ENCODE peak calls at places on chromosomes 12 and 14, in five cellular contexts. One of them, this sample, is unnamed. For H3K4me1, the result is how much of the 10 kb centered on the place peaks cover.

GRCh38 chr12:57528176-57528575 is 5.6 kb downstream of the MBD6 start:
- DNase-seq in mammary epithelial cell: no peak
- DNase-seq in GM12878: no peak
- DNase-seq in GM23248: no peak
- DNase-seq in neural progenitor cell: no peak
- DNase-seq in this sample: no peak

GRCh38 chr12:27844427-27845090 is 64.5 kb upstream of the MANSC4 start:
- DNase-seq in GM12878: no peak
- DNase-seq in neural progenitor cell: no peak
- DNase-seq in mammary epithelial cell: peak
- DNase-seq in GM23248: no peak
- DNase-seq in this sample: no peak

GRCh38 chr12:5548152-5548933 is 116.4 kb downstream of the NTF3 start:
- DNase-seq in GM23248: no peak
- DNase-seq in GM12878: no peak
- DNase-seq in neural progenitor cell: no peak
- DNase-seq in mammary epithelial cell: no peak
- DNase-seq in this sample: no peak

GRCh38 chr12:42482820-42483533 is 106.6 kb downstream of the PRICKLE1 start:
- DNase-seq in mammary epithelial cell: peak
- DNase-seq in GM12878: no peak
- DNase-seq in neural progenitor cell: peak
- DNase-seq in GM23248: peak
- DNase-seq in this sample: peak

GRCh38 chr14:80996049-80996901 is 40.9 kb downstream of the TSHR start:
- DNase-seq in GM23248: peak
- DNase-seq in GM12878: no peak
- DNase-seq in neural progenitor cell: peak
- DNase-seq in mammary epithelial cell: peak
- DNase-seq in this sample: peak

GRCh38 chr12:94386422-94386821 is 73.2 kb downstream of the CEP83 start:
- DNase-seq in GM12878: no peak
- DNase-seq in mammary epithelial cell: no peak
- DNase-seq in GM23248: no peak
- DNase-seq in neural progenitor cell: no peak
- DNase-seq in this sample: no peak

GRCh38 chr14:56059054-56059453 is 59.2 kb upstream of the PELI2 start:
- DNase-seq in mammary epithelial cell: no peak
- DNase-seq in GM12878: no peak
- DNase-seq in neural progenitor cell: no peak
- DNase-seq in GM23248: no peak
- DNase-seq in this sample: no peak

GRCh38 chr12:75909714-75910451 is 121.7 kb downstream of the PHLDA1 start:
- DNase-seq in mammary epithelial cell: no peak
- DNase-seq in neural progenitor cell: no peak
- DNase-seq in GM12878: no peak
- DNase-seq in GM23248: no peak
- DNase-seq in this sample: no peak

GRCh38 chr14:61132894-61133293 is 148.2 kb downstream of the TMEM30B start:
- DNase-seq in GM12878: no peak
- DNase-seq in GM23248: no peak
- DNase-seq in mammary epithelial cell: no peak
- DNase-seq in neural progenitor cell: no peak
- DNase-seq in this sample: no peak

GRCh38 chr12:4346931-4347330 is 25.9 kb downstream of the TIGAR start:
- DNase-seq in neural progenitor cell: no peak
- DNase-seq in GM12878: no peak
- DNase-seq in GM23248: no peak
- DNase-seq in mammary epithelial cell: no peak
- DNase-seq in this sample: no peak

GRCh38 chr14:52802597-52802996 is 11.2 kb upstream of the GNPNAT1 start:
- DNase-seq in GM23248: peak
- DNase-seq in mammary epithelial cell: peak
- DNase-seq in GM12878: no peak
- DNase-seq in neural progenitor cell: no peak
- DNase-seq in this sample: no peak

GRCh38 chr14:29927596-29928341 is at the start of gene PRKD1:
- DNase-seq in neural progenitor cell: peak
- DNase-seq in mammary epithelial cell: peak
- DNase-seq in GM23248: peak
- DNase-seq in GM12878: no peak
- DNase-seq in this sample: peak

GRCh38 chr12:123150804-123151678 is at the start of gene PITPNM2:
- DNase-seq in GM12878: no peak
- DNase-seq in mammary epithelial cell: peak
- DNase-seq in neural progenitor cell: peak
- DNase-seq in GM23248: peak
- DNase-seq in this sample: peak

GRCh38 chr14:35414365-35414764 is 9.8 kb upstream of the NFKBIA start:
- DNase-seq in neural progenitor cell: no peak
- DNase-seq in GM12878: no peak
- DNase-seq in mammary epithelial cell: no peak
- DNase-seq in GM23248: peak
- DNase-seq in this sample: no peak

GRCh38 chr12:65643595-65644386 is 180.5 kb upstream of the HMGA2 start:
- DNase-seq in GM12878: no peak
- DNase-seq in neural progenitor cell: no peak
- DNase-seq in mammary epithelial cell: peak
- DNase-seq in GM23248: peak
- DNase-seq in this sample: no peak

GRCh38 chr12:125124320-125124966 is 59.2 kb downstream of the AACS start:
- DNase-seq in GM23248: no peak
- DNase-seq in GM12878: no peak
- DNase-seq in neural progenitor cell: no peak
- DNase-seq in mammary epithelial cell: peak
- DNase-seq in this sample: no peak

GRCh38 chr12:109098142-109098652 is 800 bp downstream of the UNG start:
- DNase-seq in GM23248: peak
- DNase-seq in GM12878: no peak
- DNase-seq in neural progenitor cell: no peak
- DNase-seq in mammary epithelial cell: no peak
- DNase-seq in this sample: peak

GRCh38 chr12:84512751-84513150 is 399.8 kb downstream of the SLC6A15 start:
- DNase-seq in neural progenitor cell: no peak
- DNase-seq in mammary epithelial cell: no peak
- DNase-seq in GM12878: no peak
- DNase-seq in GM23248: peak
- DNase-seq in this sample: no peak

GRCh38 chr14:87049886-87050820 is 942.8 kb downstream of the GALC start:
- DNase-seq in mammary epithelial cell: peak
- DNase-seq in neural progenitor cell: peak
- DNase-seq in GM12878: no peak
- DNase-seq in GM23248: peak
- DNase-seq in this sample: peak

GRCh38 chr12:123995023-123995422 is 22.0 kb downstream of the ZNF664 start:
- DNase-seq in GM12878: no peak
- DNase-seq in GM23248: peak
- DNase-seq in neural progenitor cell: no peak
- DNase-seq in mammary epithelial cell: peak
- DNase-seq in this sample: no peak

GRCh38 chr12:107730942-107731341 is 30.0 kb downstream of the PRDM4 start:
- DNase-seq in neural progenitor cell: no peak
- DNase-seq in GM12878: no peak
- DNase-seq in GM23248: no peak
- DNase-seq in mammary epithelial cell: no peak
- DNase-seq in this sample: no peak

GRCh38 chr14:65095633-65096205 is 6.6 kb downstream of the MAX start:
- DNase-seq in GM12878: no peak
- DNase-seq in mammary epithelial cell: no peak
- DNase-seq in neural progenitor cell: no peak
- DNase-seq in GM23248: peak
- DNase-seq in this sample: no peak
- H3K4me1 ChIP-seq in GM12878: under half
- H3K4me1 ChIP-seq in mammary epithelial cell: under half
- H3K4me1 ChIP-seq in neural progenitor cell: under half
- H3K4me1 ChIP-seq in GM23248: under half
- H3K4me1 ChIP-seq in this sample: under half

DNA sequence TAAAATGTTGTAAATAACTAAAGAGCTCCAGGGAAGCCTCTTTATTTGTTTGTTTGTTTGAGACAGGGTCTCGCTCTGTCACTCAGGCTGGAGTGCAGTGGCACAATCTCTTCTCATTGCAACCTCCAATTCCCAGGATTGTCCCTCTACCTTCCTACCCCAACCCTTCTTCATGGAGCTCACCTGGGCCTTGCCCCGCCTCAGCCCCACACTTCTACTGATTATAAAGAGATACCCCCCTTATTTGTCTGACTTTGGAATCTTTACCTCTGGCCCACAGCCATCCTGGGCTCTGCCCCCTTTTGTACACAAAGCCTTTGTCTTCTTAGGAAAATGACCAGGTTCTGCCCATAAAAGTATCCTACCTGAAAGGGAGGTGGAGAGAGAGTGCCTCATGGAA is 9.1 kb upstream of the BLTP3B start:
- DNase-seq in GM23248: no peak
- DNase-seq in GM12878: no peak
- DNase-seq in neural progenitor cell: no peak
- DNase-seq in mammary epithelial cell: no peak
- DNase-seq in this sample: no peak
- H3K9ac ChIP-seq in GM23248: no peak
- H3K9ac ChIP-seq in GM12878: no peak
- H3K9ac ChIP-seq in neural progenitor cell: no peak
- H3K9ac ChIP-seq in mammary epithelial cell: no peak
- H3K9ac ChIP-seq in this sample: no peak

DNA sequence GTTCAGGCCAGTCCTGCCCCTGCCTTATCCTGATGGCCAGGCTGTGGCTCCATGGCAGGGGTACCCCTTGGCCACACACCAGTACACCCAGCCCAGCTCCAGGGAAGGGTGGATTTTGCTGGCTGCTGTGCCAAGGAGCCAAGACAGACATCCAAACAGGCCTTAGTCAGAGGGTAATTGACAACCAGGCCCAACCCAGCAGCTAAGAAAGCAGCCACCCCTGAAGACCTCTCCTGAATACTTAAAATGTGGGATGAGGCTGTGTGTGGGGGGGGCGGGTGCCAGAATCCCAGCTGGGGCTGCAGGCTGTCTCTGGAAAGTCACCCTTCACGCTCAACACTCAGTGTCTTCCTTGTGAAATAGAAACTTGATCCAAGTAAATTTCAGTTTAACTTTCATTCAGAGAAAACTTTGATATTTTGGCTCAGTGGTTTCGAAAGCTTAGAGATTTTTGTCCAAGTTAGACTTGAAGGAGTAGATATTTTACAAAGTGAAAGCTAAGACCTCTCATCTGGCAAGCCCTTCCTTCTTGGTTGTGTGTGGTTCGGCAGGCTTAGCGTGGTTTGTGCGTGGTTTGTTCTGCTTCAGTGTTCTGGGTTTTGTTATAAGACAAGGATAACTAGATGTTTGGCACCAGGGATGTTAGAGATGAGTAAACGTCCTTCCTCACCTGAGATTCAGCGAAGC is 5.1 kb downstream of the PAPLN start:
- DNase-seq in GM23248: no peak
- DNase-seq in GM12878: peak
- DNase-seq in mammary epithelial cell: no peak
- DNase-seq in neural progenitor cell: no peak
- DNase-seq in this sample: no peak
- H3K4me2 ChIP-seq in GM23248: peak
- H3K4me2 ChIP-seq in GM12878: peak
- H3K4me2 ChIP-seq in mammary epithelial cell: no peak
- H3K4me2 ChIP-seq in neural progenitor cell: no peak
- H3K4me2 ChIP-seq in this sample: no peak

GRCh38 chr12:11713202-11713601 is 63.7 kb downstream of the ETV6 start:
- DNase-seq in mammary epithelial cell: no peak
- DNase-seq in GM12878: no peak
- DNase-seq in GM23248: no peak
- DNase-seq in neural progenitor cell: no peak
- DNase-seq in this sample: no peak
- H3K4me1 ChIP-seq in mammary epithelial cell: under half
- H3K4me1 ChIP-seq in GM12878: under half
- H3K4me1 ChIP-seq in GM23248: under half
- H3K4me1 ChIP-seq in neural progenitor cell: under half
- H3K4me1 ChIP-seq in this sample: under half

DNA sequence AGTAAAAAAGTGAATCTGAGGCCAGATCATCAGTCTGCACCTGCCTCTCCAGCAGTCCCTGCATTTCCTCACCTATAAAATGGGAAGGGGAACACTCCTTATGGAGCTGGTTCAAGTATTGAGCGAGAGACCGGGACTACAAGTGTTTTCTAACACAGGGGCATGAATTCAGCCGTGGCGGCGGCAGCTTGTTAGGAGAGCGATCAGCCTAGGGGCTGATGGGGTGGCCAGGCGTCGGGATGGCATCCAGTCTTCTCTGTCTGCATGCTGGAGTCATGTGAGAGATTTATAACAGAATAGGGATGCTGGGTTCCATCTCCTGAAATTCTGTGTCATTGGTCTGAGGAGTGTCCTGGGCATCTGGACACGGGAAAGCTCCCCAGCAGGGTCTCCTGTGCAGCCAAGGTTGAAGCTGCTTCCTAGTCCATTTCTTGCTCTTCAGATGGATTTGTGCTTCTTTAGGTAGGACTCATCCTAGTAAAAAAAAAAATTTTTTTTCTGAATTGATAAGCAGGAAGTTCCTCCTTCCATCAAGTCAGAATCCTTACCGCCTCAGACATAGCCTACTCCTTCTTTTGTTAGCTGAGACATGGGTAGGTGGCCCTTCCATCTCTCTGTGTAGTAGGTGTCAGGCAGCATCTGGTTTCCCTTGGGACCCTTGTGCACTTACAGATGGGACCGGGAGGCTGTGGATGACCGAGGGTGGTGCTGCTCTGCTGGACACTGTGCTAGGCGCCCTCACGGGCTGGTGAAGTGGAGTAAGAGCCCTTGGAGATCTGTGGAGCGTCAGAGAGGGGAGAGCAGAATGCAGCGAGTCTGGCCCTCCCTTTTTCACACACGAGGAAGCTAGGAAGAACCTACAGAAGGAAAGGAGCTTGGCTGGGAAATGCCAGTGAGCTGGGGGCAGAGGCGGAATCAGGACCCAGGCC is 146.7 kb downstream of the TSPAN9 start:
- DNase-seq in mammary epithelial cell: no peak
- DNase-seq in GM23248: no peak
- DNase-seq in neural progenitor cell: no peak
- DNase-seq in GM12878: no peak
- DNase-seq in this sample: no peak
- H3K9ac ChIP-seq in mammary epithelial cell: no peak
- H3K9ac ChIP-seq in GM23248: no peak
- H3K9ac ChIP-seq in neural progenitor cell: no peak
- H3K9ac ChIP-seq in GM12878: no peak
- H3K9ac ChIP-seq in this sample: no peak

DNA sequence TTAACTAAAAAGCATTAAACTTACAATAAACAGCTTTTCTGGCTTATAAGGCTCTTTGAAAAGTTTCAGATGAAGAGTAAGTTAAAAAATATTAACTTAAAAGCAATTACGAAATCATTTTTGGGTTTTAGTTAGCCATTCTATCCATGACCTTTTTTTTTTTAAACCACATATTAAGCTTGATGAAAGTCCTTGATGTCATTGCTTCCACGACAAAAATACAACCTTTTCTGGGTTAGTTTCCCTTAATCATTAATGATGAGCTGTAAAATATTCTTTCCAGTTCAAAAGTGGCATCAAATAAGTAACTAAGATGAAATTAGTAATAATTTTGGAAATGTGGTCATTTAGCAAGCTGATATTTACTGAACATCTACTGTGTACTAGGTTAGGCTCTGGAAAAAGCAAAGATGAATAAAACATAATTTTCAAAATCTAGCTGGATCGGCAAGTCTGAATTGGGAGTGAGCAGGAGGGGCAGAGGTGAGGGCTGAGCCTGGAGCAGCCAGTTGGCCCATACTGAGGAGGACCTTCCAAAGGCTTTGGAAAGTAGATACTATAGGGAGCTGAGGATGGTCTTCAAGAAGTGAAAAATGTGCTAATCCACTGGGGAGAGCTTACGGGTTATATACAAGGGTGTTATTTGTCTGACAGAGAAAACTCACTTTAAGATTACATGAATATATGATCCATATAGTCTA is 345.1 kb downstream of the ZFP36L1 start:
- DNase-seq in GM23248: no peak
- DNase-seq in neural progenitor cell: no peak
- DNase-seq in GM12878: no peak
- DNase-seq in mammary epithelial cell: no peak
- DNase-seq in this sample: no peak
- H3K4me2 ChIP-seq in GM23248: no peak
- H3K4me2 ChIP-seq in neural progenitor cell: no peak
- H3K4me2 ChIP-seq in GM12878: no peak
- H3K4me2 ChIP-seq in mammary epithelial cell: no peak
- H3K4me2 ChIP-seq in this sample: no peak

This sample was measured in MM.1S.